ENCODE peak calls at places on chromosomes 3 and 15, in nine cellular contexts. R, F, Y, Q, C, X, Z, W and P are unnamed samples.

GRCh38 chr3:10467904-10468610 is 37.3 kb downstream of the ATP2B2 start:
- DNase-seq in C (no peak), X (no peak), Y (no peak), Q (no peak), Z (no peak), R (no peak), W (no peak), F (peak), P (no peak)

GRCh38 chr3:50503947-50504346 is 513 bp upstream of the CACNA2D2 start:
- DNase-seq in X (no peak), Q (no peak), R (no peak), C (no peak), Y (no peak), Z (peak), F (no peak), W (no peak), P (no peak)

GRCh38 chr3:114223146-114223545 is 14.2 kb downstream of the ZNF80 start:
- DNase-seq in X (no peak), Q (no peak), C (no peak), Z (no peak), F (no peak), W (no peak), Y (no peak), R (no peak), P (no peak)

GRCh38 chr3:43497905-43498365 is 123.9 kb downstream of the ANO10 start:
- DNase-seq in W (no peak), F (no peak), R (no peak), X (no peak), Y (no peak), Q (no peak), Z (no peak), C (no peak), P (no peak)

GRCh38 chr3:152961323-152961722 is 126.4 kb downstream of the P2RY1 start:
- DNase-seq in Y (no peak), C (no peak), W (no peak), Q (peak), F (no peak), R (no peak), X (peak), Z (no peak), P (no peak)

GRCh38 chr3:126112531-126113237 is 28.8 kb upstream of the SLC41A3 start:
- DNase-seq in C (peak), Q (no peak), F (no peak), W (no peak), R (no peak), Z (no peak), X (no peak), Y (no peak), P (no peak)

GRCh38 chr15:63277044-63277892 is at the start of gene APH1B:
- DNase-seq in Z (peak), Q (peak), R (peak), C (peak), Y (no peak), F (peak), X (peak), W (peak), P (peak)

GRCh38 chr3:60309539-60310268 is 941.5 kb downstream of the FHIT start:
- DNase-seq in Q (peak), C (no peak), W (no peak), X (no peak), Z (no peak), F (no peak), Y (no peak), R (no peak), P (no peak)

GRCh38 chr3:141938011-141938350 is 61.5 kb downstream of the ATP1B3 start:
- DNase-seq in Y (no peak), F (no peak), W (no peak), Q (no peak), R (no peak), X (no peak), Z (no peak), C (no peak), P (no peak)

GRCh38 chr3:171088496-171088895 is 62.0 kb upstream of the SLC2A2 start:
- DNase-seq in W (no peak), R (peak), F (no peak), X (no peak), C (no peak), Z (no peak), Y (no peak), Q (no peak), P (no peak)

GRCh38 chr15:87720235-87720634 is 536.3 kb downstream of the NTRK3 start:
- DNase-seq in C (no peak), F (no peak), W (no peak), Y (no peak), X (no peak), Z (no peak), R (no peak), Q (no peak), P (no peak)

GRCh38 chr15:89356634-89357298 is 22.1 kb upstream of the POLG start:
- DNase-seq in Y (no peak), X (peak), F (peak), C (no peak), W (no peak), R (peak), Q (peak), Z (no peak), P (peak)

GRCh38 chr15:84772467-84772866 is 24.1 kb downstream of the ZNF592 start:
- DNase-seq in Y (no peak), F (no peak), Q (peak), Z (no peak), X (no peak), R (no peak), C (no peak), W (no peak), P (no peak)

GRCh38 chr3:177640319-177640997 is 443.2 kb upstream of the TBL1XR1 start:
- DNase-seq in R (peak), Q (peak), F (no peak), C (no peak), X (no peak), W (no peak), Z (peak), Y (no peak), P (no peak)

GRCh38 chr3:139934557-139935070 is 371 bp upstream of the CLSTN2 start:
- DNase-seq in W (no peak), C (peak), Z (peak), Y (peak), R (peak), Q (no peak), F (peak), X (no peak), P (peak)

GRCh38 chr3:25257026-25257425 is 171.0 kb upstream of the RARB start:
- DNase-seq in F (no peak), Q (no peak), Z (no peak), W (no peak), C (no peak), R (no peak), Y (no peak), X (no peak), P (no peak)

GRCh38 chr15:79136434-79137046 is 46.0 kb upstream of the RASGRF1 start:
- DNase-seq in F (no peak), R (no peak), C (no peak), Q (no peak), X (no peak), W (no peak), Y (no peak), Z (peak), P (no peak)

GRCh38 chr3:123286308-123287023 is 84.7 kb downstream of the SEC22A start:
- DNase-seq in Q (peak), C (peak), X (peak), Y (peak), R (peak), F (peak), W (no peak), Z (peak), P (peak)

GRCh38 chr15:60917469-60918130 is 311.5 kb downstream of the RORA start:
- DNase-seq in F (peak), C (no peak), X (peak), Z (no peak), R (no peak), W (no peak), Q (no peak), Y (no peak), P (no peak)

GRCh38 chr15:49900036-49900435 is 219.0 kb downstream of the ATP8B4 start:
- DNase-seq in F (no peak), X (no peak), Z (no peak), C (peak), Q (no peak), Y (no peak), R (no peak), W (no peak), P (no peak)

GRCh38 chr3:10334461-10334860 is 13.5 kb upstream of the SEC13 start:
- DNase-seq in Y (no peak), C (peak), F (no peak), X (no peak), Q (no peak), R (peak), Z (peak), W (no peak), P (no peak)

GRCh38 chr3:48702320-48702921 is 14.6 kb downstream of the IP6K2 start:
- DNase-seq in R (no peak), Z (no peak), W (no peak), Q (no peak), C (no peak), Y (no peak), X (no peak), F (no peak), P (no peak)

GRCh38 chr3:14124615-14125192 is at the start of the genes CHCHD4 and TMEM43:
- DNase-seq in R (peak), Q (peak), W (peak), C (peak), X (peak), F (peak), Y (peak), Z (peak), P (peak)

GRCh38 chr15:74313889-74314288 is 53.6 kb downstream of the CYP11A1 start:
- DNase-seq in R (no peak), C (no peak), F (no peak), X (no peak), Z (no peak), Y (no peak), Q (no peak), W (no peak), P (no peak)

GRCh38 chr15:99755692-99756409 is 22.6 kb upstream of the LYSMD4 start:
- DNase-seq in Q (peak), F (peak), C (no peak), Z (peak), R (peak), W (no peak), Y (no peak), X (peak), P (peak)

GRCh38 chr3:123064914-123065313 is 1.9 kb upstream of the PDIA5 start:
- DNase-seq in Q (peak), F (no peak), X (no peak), Z (no peak), C (no peak), R (peak), W (no peak), Y (no peak), P (no peak)

GRCh38 chr3:5762506-5762905 is 575.0 kb downstream of the EDEM1 start:
- DNase-seq in Q (no peak), F (no peak), W (no peak), Y (no peak), C (no peak), X (no peak), Z (no peak), R (no peak), P (no peak)

GRCh38 chr3:195071916-195072820 is 198.8 kb downstream of the XXYLT1 start:
- DNase-seq in X (no peak), Y (no peak), C (no peak), Z (no peak), W (no peak), F (no peak), Q (no peak), R (no peak), P (peak)

GRCh38 chr3:184230603-184231528 is 1.5 kb downstream of the VWA5B2 start:
- DNase-seq in R (no peak), W (no peak), X (peak), F (no peak), Q (no peak), Y (no peak), C (no peak), Z (peak), P (peak)

GRCh38 chr3:62926494-62926893 is 51.3 kb upstream of the CADPS start:
- DNase-seq in R (no peak), Y (no peak), X (no peak), Z (peak), Q (no peak), W (no peak), F (no peak), C (peak), P (no peak)

GRCh38 chr3:178088930-178089329 is 447.3 kb upstream of the KCNMB2 start:
- DNase-seq in Q (no peak), F (no peak), R (no peak), X (no peak), C (no peak), Y (no peak), W (no peak), Z (no peak), P (no peak)

GRCh38 chr3:18738393-18739097 is 313.4 kb upstream of the SATB1 start:
- DNase-seq in F (no peak), Q (no peak), Z (no peak), R (no peak), W (no peak), C (no peak), X (no peak), Y (no peak), P (no peak)

GRCh38 chr15:99632521-99632920 is 66.7 kb downstream of the MEF2A start:
- DNase-seq in W (no peak), C (no peak), Y (no peak), Z (no peak), X (no peak), F (no peak), R (no peak), Q (no peak), P (no peak)

GRCh38 chr15:50190723-50191122 is 8.7 kb downstream of the SLC27A2 start:
- DNase-seq in R (no peak), Q (no peak), F (no peak), W (no peak), Z (no peak), X (no peak), C (no peak), Y (no peak), P (no peak)

GRCh38 chr3:124272611-124273151 is 280.8 kb upstream of the ROPN1 start:
- DNase-seq in Z (no peak), W (no peak), X (no peak), F (no peak), Y (no peak), R (peak), C (peak), Q (no peak), P (no peak)

GRCh38 chr15:63727542-63727941 is 106.2 kb downstream of the HERC1 start:
- DNase-seq in F (no peak), Y (no peak), Z (no peak), W (no peak), Q (no peak), C (no peak), R (no peak), X (no peak), P (no peak)

GRCh38 chr3:34056951-34057390 is 258.5 kb downstream of the PDCD6IP start:
- DNase-seq in W (no peak), F (no peak), X (peak), Q (no peak), C (no peak), Z (no peak), Y (no peak), R (peak), P (no peak)

GRCh38 chr3:145243875-145244274 is 917.1 kb downstream of the PLOD2 start:
- DNase-seq in Z (no peak), W (no peak), R (peak), C (no peak), X (no peak), F (no peak), Y (no peak), Q (no peak), P (no peak)

GRCh38 chr3:108546249-108546648 is 35.9 kb upstream of the MYH15 start:
- DNase-seq in F (no peak), C (no peak), X (no peak), Z (no peak), Q (no peak), W (no peak), Y (no peak), R (no peak), P (no peak)